ENCODE peak calls at places on chromosomes 2 and 18, in six cellular contexts. X is LNCaP clone FGC; U is CD8-positive, alpha-beta T cell; E is BJ; J is uterus; K is cardiac fibroblast. A is an unnamed sample.

GRCh38 chr2:31238126-31238905 is 4.4 kb downstream of the EHD3 start:
- DNase-seq in X (no peak), U (no peak), E (no peak), J (no peak), K (no peak), A (no peak)

GRCh38 chr18:35158728-35159443 is 81.9 kb upstream of the ZNF397 start:
- DNase-seq in X (no peak), U (no peak), E (no peak), J (no peak), K (no peak), A (no peak)

GRCh38 chr2:180405520-180405919 is 398.4 kb upstream of the CWC22 start:
- DNase-seq in X (no peak), U (no peak), E (no peak), J (no peak), K (no peak), A (no peak)

GRCh38 chr2:138846216-138846821 is 66.1 kb upstream of the NXPH2 start:
- DNase-seq in X (no peak), U (no peak), E (no peak), J (no peak), K (peak; percentile 35), A (no peak)

GRCh38 chr2:48114256-48114655 is 208.0 kb upstream of the FBXO11 start:
- DNase-seq in X (no peak), U (peak; percentile 34), E (no peak), J (no peak), K (peak; percentile 88), A (no peak)

GRCh38 chr18:59715966-59716369 is 18.7 kb upstream of the CCBE1 start:
- DNase-seq in X (no peak), U (no peak), E (no peak), J (no peak), K (peak; percentile 98), A (peak; percentile 80)

GRCh38 chr18:66994790-66995189 is 390.9 kb upstream of the CDH19 start:
- DNase-seq in X (no peak), U (no peak), E (no peak), J (no peak), K (no peak), A (no peak)

GRCh38 chr2:119106301-119106897 is 52.2 kb downstream of the C1QL2 start:
- DNase-seq in X (peak; percentile 15), U (peak; percentile 28), E (no peak), J (no peak), K (peak; percentile 31), A (peak; percentile 1)

GRCh38 chr18:10399465-10399864 is 55.0 kb upstream of the APCDD1 start:
- DNase-seq in X (no peak), U (no peak), E (no peak), J (no peak), K (no peak), A (no peak)

GRCh38 chr2:119229716-119230115 is 6.1 kb downstream of the STEAP3 start:
- DNase-seq in X (peak; percentile 23), U (no peak), E (no peak), J (no peak), K (no peak), A (no peak)

GRCh38 chr2:231088779-231089178 is 32.1 kb downstream of the PSMD1 start:
- DNase-seq in X (no peak), U (no peak), E (no peak), J (no peak), K (no peak), A (no peak)

GRCh38 chr2:72138921-72139381 is 8.7 kb downstream of the CYP26B1 start:
- DNase-seq in X (no peak), U (no peak), E (no peak), J (peak; percentile 8), K (no peak), A (no peak)

GRCh38 chr2:201116959-201117734 is 1.2 kb downstream of the CFLAR start:
- DNase-seq in X (peak; percentile 78), U (no peak), E (no peak), J (peak; percentile 72), K (peak; percentile 92), A (peak; percentile 68)

GRCh38 chr2:234444888-234445287 is 52.0 kb downstream of the ARL4C start:
- DNase-seq in X (no peak), U (peak; percentile 63), E (peak; percentile 85), J (no peak), K (peak; percentile 88), A (peak; percentile 55)

GRCh38 chr2:28009732-28010131 is 119.2 kb downstream of the BABAM2 start:
- DNase-seq in X (no peak), U (no peak), E (no peak), J (no peak), K (peak; percentile 17), A (peak; percentile 25)

GRCh38 chr2:55771612-55772011 is 78.0 kb upstream of the PNPT1 start:
- DNase-seq in X (peak; percentile 3), U (no peak), E (no peak), J (no peak), K (peak; percentile 78), A (peak; percentile 6)

GRCh38 chr2:39948016-39948719 is 169.1 kb upstream of the THUMPD2 start:
- DNase-seq in X (no peak), U (no peak), E (peak; percentile 42), J (no peak), K (peak; percentile 35), A (peak; percentile 52)

GRCh38 chr2:200752332-200752731 is 59.4 kb upstream of the BZW1 start:
- DNase-seq in X (no peak), U (no peak), E (no peak), J (no peak), K (no peak), A (no peak)

GRCh38 chr2:170500770-170501169 is 214.4 kb upstream of the SP5 start:
- DNase-seq in X (no peak), U (no peak), E (no peak), J (no peak), K (peak; percentile 22), A (no peak)

GRCh38 chr2:147607379-147607778 is 237.4 kb upstream of the ACVR2A start:
- DNase-seq in X (no peak), U (no peak), E (no peak), J (no peak), K (no peak), A (no peak)

GRCh38 chr2:165432234-165432966 is 37.1 kb upstream of the CSRNP3 start:
- DNase-seq in X (no peak), U (no peak), E (no peak), J (no peak), K (no peak), A (no peak)

GRCh38 chr18:49212819-49213218 is 247.6 kb downstream of the DYM start:
- DNase-seq in X (no peak), U (no peak), E (peak; percentile 67), J (no peak), K (peak; percentile 92), A (peak; percentile 68)

GRCh38 chr18:78612801-78613200 is 366.8 kb upstream of the SALL3 start:
- DNase-seq in X (no peak), U (no peak), E (no peak), J (no peak), K (no peak), A (no peak)

GRCh38 chr2:125455110-125455509 is 1200.8 kb upstream of the GYPC start:
- DNase-seq in X (no peak), U (no peak), E (peak; percentile 5), J (no peak), K (no peak), A (peak; percentile 29)

GRCh38 chr2:170217778-170218251 is 39.9 kb downstream of the MYO3B start:
- DNase-seq in X (no peak), U (no peak), E (no peak), J (no peak), K (peak; percentile 18), A (no peak)

GRCh38 chr2:219886615-219887014 is 259.2 kb downstream of the SLC4A3 start:
- DNase-seq in X (no peak), U (no peak), E (no peak), J (no peak), K (no peak), A (no peak)

GRCh38 chr18:70234667-70235459 is 29.4 kb upstream of the RTTN start:
- DNase-seq in X (no peak), U (no peak), E (peak; percentile 25), J (no peak), K (peak; percentile 68), A (no peak)

GRCh38 chr2:64865831-64866146 is 123.4 kb upstream of the SLC1A4 start:
- DNase-seq in X (no peak), U (no peak), E (no peak), J (no peak), K (no peak), A (no peak)
- H3K4me3 ChIP-seq in X (no peak overlapping the region), U (no peak overlapping the region), E (no peak overlapping the region), J (no peak overlapping the region), K (peak overlapping the region; percentile 24), A (peak overlapping the region; percentile 17)

DNA sequence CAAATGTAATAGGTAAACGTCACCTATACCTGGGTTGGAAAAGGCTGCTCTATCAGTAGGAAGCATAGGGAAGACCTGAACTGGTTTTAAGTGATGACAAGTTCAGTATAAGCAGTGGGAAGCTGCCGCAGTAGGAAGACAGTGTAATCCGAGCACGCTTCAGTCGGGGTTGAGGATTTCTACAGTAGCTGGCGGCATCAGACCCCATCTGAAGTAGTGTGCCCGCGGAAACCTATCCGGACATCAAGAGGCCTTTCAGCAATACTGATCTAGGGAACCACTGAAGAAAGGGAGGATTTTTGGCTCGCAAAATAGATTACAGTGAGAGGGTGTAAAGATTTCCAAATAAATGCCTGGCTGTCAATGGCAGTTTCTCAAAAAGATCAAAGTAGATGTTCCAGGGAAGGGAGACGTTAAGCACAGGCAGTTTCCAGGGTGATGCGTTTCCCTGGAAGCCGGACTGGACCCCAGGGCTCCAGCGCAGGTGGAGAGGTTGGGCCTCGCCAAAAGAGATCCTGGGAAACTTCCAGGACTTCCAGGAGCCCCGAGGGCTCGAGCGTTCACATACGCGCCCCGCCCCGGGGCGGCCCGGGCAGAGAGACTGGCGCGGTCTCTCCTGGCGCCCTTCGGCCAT is 5.3 kb downstream of the LOXL3 start:
- DNase-seq in X (no peak), U (no peak), E (no peak), J (no peak), K (no peak), A (no peak)
- H3K4me3 ChIP-seq in X (peak overlapping the region; percentile 60), U (peak overlapping the region; percentile 38), E (peak overlapping the region; percentile 42), J (peak overlapping the region; percentile 37), K (peak overlapping the region; percentile 54), A (peak overlapping the region; percentile 64)

GRCh38 chr18:4573735-4574134 is 118.6 kb upstream of the DLGAP1 start:
- DNase-seq in X (no peak), U (no peak), E (no peak), J (no peak), K (no peak), A (no peak)
- H3K4me3 ChIP-seq in X (no peak overlapping the region), U (no peak overlapping the region), E (no peak overlapping the region), J (no peak overlapping the region), K (no peak overlapping the region), A (no peak overlapping the region)

GRCh38 chr2:69495008-69495407 is 57.8 kb upstream of the NFU1 start:
- DNase-seq in X (no peak), U (no peak), E (no peak), J (no peak), K (no peak), A (no peak)
- H3K4me3 ChIP-seq in X (no peak overlapping the region), U (no peak overlapping the region), E (no peak overlapping the region), J (no peak overlapping the region), K (no peak overlapping the region), A (no peak overlapping the region)

A was measured in skeletal muscle cell.